ENCODE peak calls at places on chromosomes 5 and 9, in seven cellular contexts. X is mammary epithelial cell, A is BJ, W is ovary, G is foreskin fibroblast, N is lower leg skin, L is GM12865. M is an unnamed sample.

GRCh38 chr9:109916316-109916715 is 136.3 kb downstream of the PALM2AKAP2 start:
- DNase-seq in X (no peak), A (no peak), W (no peak), G (no peak), N (no peak), L (no peak), M (no peak)

GRCh38 chr5:38467353-38468040 is 88.9 kb downstream of the LIFR start:
- DNase-seq in X (no peak), A (no peak), W (peak; percentile 90), G (peak; percentile 69), N (no peak), L (no peak), M (peak; percentile 59)

GRCh38 chr5:158013303-158013702 is 154.4 kb upstream of the CLINT1 start:
- DNase-seq in X (no peak), A (no peak), W (no peak), G (no peak), N (no peak), L (no peak), M (no peak)

GRCh38 chr9:6188906-6189305 is 26.7 kb upstream of the IL33 start:
- DNase-seq in X (no peak), A (no peak), W (no peak), G (no peak), N (no peak), L (no peak), M (no peak)

GRCh38 chr5:39520232-39520572 is 95.4 kb upstream of the DAB2 start:
- DNase-seq in X (no peak), A (no peak), W (no peak), G (peak; percentile 88), N (no peak), L (no peak), M (peak; percentile 94)

GRCh38 chr5:177446184-177447065 is at the start of gene PRR7:
- DNase-seq in X (peak; percentile 60), A (no peak), W (peak; percentile 80), G (peak; percentile 94), N (no peak), L (peak; percentile 89), M (peak; percentile 66)

GRCh38 chr5:957730-958485 is 50.7 kb upstream of the NKD2 start:
- DNase-seq in X (no peak), A (no peak), W (no peak), G (no peak), N (no peak), L (no peak), M (no peak)

GRCh38 chr9:93177676-93178075 is 6.3 kb upstream of the WNK2 start:
- DNase-seq in X (no peak), A (no peak), W (no peak), G (no peak), N (no peak), L (no peak), M (no peak)

GRCh38 chr5:175337680-175338079 is 106.3 kb downstream of the DRD1 start:
- DNase-seq in X (no peak), A (no peak), W (no peak), G (no peak), N (no peak), L (no peak), M (no peak)

GRCh38 chr9:95024097-95024671 is 293.3 kb downstream of the FANCC start:
- DNase-seq in X (no peak), A (no peak), W (no peak), G (no peak), N (no peak), L (no peak), M (peak; percentile 50)

GRCh38 chr5:68652507-68652906 is 437.0 kb downstream of the PIK3R1 start:
- DNase-seq in X (peak; percentile 51), A (peak; percentile 63), W (no peak), G (peak; percentile 94), N (peak; percentile 24), L (no peak), M (peak; percentile 73)

GRCh38 chr5:140801494-140801841 is 611 bp downstream of the PCDHA3 start:
- DNase-seq in X (no peak), A (no peak), W (no peak), G (peak; percentile 16), N (no peak), L (no peak), M (no peak)

GRCh38 chr5:140802781-140803271 is 2.0 kb downstream of the PCDHA3 start:
- DNase-seq in X (no peak), A (no peak), W (no peak), G (no peak), N (no peak), L (no peak), M (no peak)

GRCh38 chr5:140796718-140797095 is 2.1 kb downstream of the PCDHA2 start:
- DNase-seq in X (no peak), A (no peak), W (no peak), G (no peak), N (no peak), L (no peak), M (no peak)

GRCh38 chr5:140795259-140795641 is 598 bp downstream of the PCDHA2 start:
- DNase-seq in X (no peak), A (no peak), W (no peak), G (peak; percentile 5), N (no peak), L (no peak), M (no peak)

DNA sequence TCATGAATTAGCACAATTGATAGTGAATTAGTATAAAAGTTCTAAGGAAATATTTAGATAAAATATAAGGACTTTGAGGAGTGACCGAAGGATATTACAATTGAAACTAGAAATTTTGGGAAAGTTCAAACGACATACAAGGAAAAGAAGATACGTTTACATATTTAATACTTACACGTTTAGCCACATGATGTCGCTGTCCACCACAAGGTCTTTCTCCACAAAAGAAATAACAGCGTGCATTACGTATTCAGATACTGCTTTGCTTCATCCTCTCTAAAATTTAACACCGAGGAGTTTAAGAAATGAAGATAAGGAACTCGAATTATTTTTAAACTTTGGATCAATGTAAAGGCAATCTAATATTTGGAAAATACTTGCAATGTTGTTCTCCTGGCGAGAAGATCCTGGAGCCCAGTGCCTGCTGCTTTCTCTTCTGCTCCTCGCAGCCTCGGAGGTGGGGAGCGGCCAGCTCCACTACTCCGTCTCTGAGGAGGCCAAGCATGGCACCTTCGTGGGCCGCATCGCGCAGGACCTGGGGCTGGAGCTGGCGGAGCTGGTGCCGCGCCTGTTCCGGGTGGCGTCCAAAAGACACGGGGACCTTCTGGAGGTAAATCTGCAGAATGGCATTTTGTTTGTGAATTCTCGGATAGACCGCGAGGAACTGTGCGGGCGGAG is at the start of gene PCDHA3:
- DNase-seq in X (peak; percentile 14), A (no peak), W (no peak), G (peak; percentile 26), N (no peak), L (no peak), M (peak; percentile 14)
- TF ChIP-seq CTCF in X (peak; percentile 28), A (peak; percentile 31), W (no peak), G (no peak), N (no peak), L (no peak), M (peak; percentile 13)

GRCh38 chr5:56092115-56092514 is 97.4 kb upstream of the IL6ST start:
- DNase-seq in X (no peak), A (no peak), W (no peak), G (no peak), N (no peak), L (no peak), M (no peak)

GRCh38 chr5:56088431-56088949 is 93.7 kb upstream of the IL6ST start:
- DNase-seq in X (no peak), A (no peak), W (no peak), G (no peak), N (no peak), L (no peak), M (peak; percentile 62)

GRCh38 chr5:56091664-56092063 is 96.9 kb upstream of the IL6ST start:
- DNase-seq in X (no peak), A (no peak), W (no peak), G (no peak), N (no peak), L (no peak), M (no peak)

GRCh38 chr5:56088967-56089829 is 94.4 kb upstream of the IL6ST start:
- DNase-seq in X (peak; percentile 54), A (no peak), W (no peak), G (peak; percentile 81), N (no peak), L (peak; percentile 83), M (peak; percentile 61)

GRCh38 chr5:56090793-56091460 is 96.2 kb upstream of the IL6ST start:
- DNase-seq in X (no peak), A (no peak), W (no peak), G (no peak), N (no peak), L (no peak), M (no peak)
- H3K4me3 ChIP-seq in X (no peak overlapping the region), A (no peak overlapping the region), W (no peak overlapping the region), G (no peak overlapping the region), N (no peak overlapping the region), L (no peak overlapping the region), M (no peak overlapping the region)

GRCh38 chr5:145101246-145101645 is 733.9 kb downstream of the PRELID2 start:
- DNase-seq in X (no peak), A (no peak), W (no peak), G (no peak), N (no peak), L (peak; percentile 8), M (peak; percentile 4)
- TF ChIP-seq CTCF in X (peak; percentile 57), A (peak; percentile 7), W (no peak), G (no peak), N (no peak), L (peak; percentile 39), M (peak; percentile 34)

GRCh38 chr5:58145397-58145796 is 314.5 kb downstream of the PLK2 start:
- DNase-seq in X (no peak), A (no peak), W (no peak), G (no peak), N (no peak), L (no peak), M (no peak)
- H3K4me3 ChIP-seq in X (no peak overlapping the region), A (no peak overlapping the region), W (no peak overlapping the region), G (no peak overlapping the region), N (no peak overlapping the region), L (no peak overlapping the region), M (no peak overlapping the region)

GRCh38 chr5:149118463-149118862 is 22.8 kb upstream of the ABLIM3 start:
- DNase-seq in X (peak; percentile 35), A (no peak), W (no peak), G (peak; percentile 38), N (no peak), L (no peak), M (no peak)
- TF ChIP-seq CTCF in X (no peak), A (no peak), W (no peak), G (no peak), N (no peak), L (no peak), M (no peak)

DNA sequence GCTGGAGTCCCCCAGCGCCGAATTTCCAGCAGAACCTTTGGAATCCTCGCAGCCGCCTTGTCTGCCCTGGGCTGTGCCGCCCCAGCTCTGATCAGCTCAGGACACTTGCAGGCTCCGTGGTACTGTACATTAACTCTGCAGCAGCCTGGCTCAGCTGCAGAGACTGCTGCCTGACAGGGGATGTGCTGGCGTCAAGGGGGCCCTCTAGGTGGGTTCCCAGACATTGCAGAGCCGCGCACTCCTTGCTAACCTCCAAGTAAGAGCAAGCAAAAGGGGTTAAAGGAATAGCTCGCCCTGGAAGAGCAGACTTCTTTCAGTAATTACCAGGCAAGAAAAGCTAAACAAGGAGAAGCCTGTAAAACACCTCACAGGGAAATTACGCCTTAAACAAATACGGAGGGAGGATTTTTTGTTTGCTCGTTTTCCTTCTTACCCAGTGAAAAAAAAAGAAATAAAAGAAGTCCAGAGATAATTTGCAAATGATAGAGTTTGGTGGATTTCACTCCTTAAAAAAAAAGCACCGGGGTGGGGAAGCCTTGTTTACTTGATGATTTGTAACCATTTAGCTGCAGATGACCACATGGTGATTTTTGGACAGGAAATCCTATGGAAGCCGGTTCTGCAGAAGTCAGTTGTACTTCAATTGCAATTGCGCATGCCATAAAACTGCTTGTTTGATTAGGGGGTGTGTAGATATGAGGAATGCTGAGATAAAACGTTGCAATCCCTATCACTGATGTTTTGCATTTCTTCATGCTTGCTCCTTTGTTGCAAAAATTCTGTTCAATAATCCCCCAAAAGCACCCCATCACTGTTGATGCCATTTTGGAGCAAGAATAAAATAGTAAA is 305.8 kb downstream of the PDE4D start:
- DNase-seq in X (no peak), A (no peak), W (peak; percentile 40), G (peak; percentile 89), N (no peak), L (no peak), M (peak; percentile 58)
- H3K4me3 ChIP-seq in X (no peak overlapping the region), A (no peak overlapping the region), W (peak overlapping the region; percentile 24), G (peak overlapping the region; percentile 28), N (no peak overlapping the region), L (no peak overlapping the region), M (peak overlapping the region; percentile 25)

M was measured in cardiac fibroblast.